ENCODE peak calls at places on chromosomes 16 and 17, in nine cellular contexts. F is anterior cingulate cortex, H is lower leg skin, Y is dermis blood vessel endothelial cell, V is thoracic aorta, K is RWPE1, M is left lung, S is NCI-H146, W is Calu3. B is an unnamed sample.

GRCh38 chr16:84266451-84266850 is 26.6 kb upstream of the KCNG4 start:
- DNase-seq in F (peak), H (no peak), Y (peak), V (no peak), K (peak), M (no peak), S (peak), W (peak), B (peak)

GRCh38 chr16:28041615-28042014 is 21.9 kb downstream of the GSG1L start:
- DNase-seq in F (no peak), H (no peak), Y (no peak), V (no peak), K (no peak), M (no peak), S (no peak), W (no peak), B (no peak)

GRCh38 chr16:13767215-13767614 is 152.7 kb upstream of the ERCC4 start:
- DNase-seq in F (no peak), H (no peak), Y (no peak), V (no peak), K (no peak), M (no peak), S (no peak), W (no peak), B (no peak)

GRCh38 chr16:825298-826061 is 24.9 kb upstream of the GNG13 start:
- DNase-seq in F (peak), H (no peak), Y (no peak), V (no peak), K (no peak), M (no peak), S (no peak), W (no peak), B (no peak)

GRCh38 chr17:73564856-73565255 is 79.4 kb downstream of the SDK2 start:
- DNase-seq in F (no peak), H (no peak), Y (no peak), V (no peak), K (no peak), M (no peak), S (no peak), W (no peak), B (no peak)

GRCh38 chr17:3603119-3603869 is 5.9 kb downstream of the TRPV1 start:
- DNase-seq in F (no peak), H (no peak), Y (peak), V (no peak), K (peak), M (no peak), S (no peak), W (no peak), B (no peak)

GRCh38 chr17:61849674-61850073 is 13.7 kb downstream of the BRIP1 start:
- DNase-seq in F (no peak), H (no peak), Y (no peak), V (no peak), K (no peak), M (no peak), S (no peak), W (no peak), B (no peak)

GRCh38 chr16:1538804-1539520 is 5.5 kb downstream of the TMEM204 start:
- DNase-seq in F (no peak), H (no peak), Y (peak), V (no peak), K (no peak), M (no peak), S (no peak), W (no peak), B (peak)

GRCh38 chr17:19867094-19867653 is 562 bp downstream of the ULK2 start:
- DNase-seq in F (peak), H (no peak), Y (peak), V (no peak), K (peak), M (peak), S (peak), W (peak), B (peak)

GRCh38 chr16:18842565-18842964 is 41.2 kb upstream of the ARL6IP1 start:
- DNase-seq in F (no peak), H (no peak), Y (no peak), V (no peak), K (no peak), M (no peak), S (no peak), W (no peak), B (no peak)

GRCh38 chr16:69931631-69932030 is 19.5 kb upstream of the CLEC18A start:
- DNase-seq in F (no peak), H (no peak), Y (no peak), V (no peak), K (no peak), M (no peak), S (no peak), W (no peak), B (no peak)

GRCh38 chr17:72332367-72332766 is 211.5 kb downstream of the SOX9 start:
- DNase-seq in F (no peak), H (no peak), Y (no peak), V (no peak), K (no peak), M (no peak), S (no peak), W (no peak), B (no peak)

GRCh38 chr17:17792551-17793377 is 44.0 kb downstream of the SREBF1 start:
- DNase-seq in F (peak), H (no peak), Y (peak), V (no peak), K (no peak), M (no peak), S (no peak), W (no peak), B (peak)